ENCODE peak calls at places on chromosomes 2 and 18, in six cellular contexts. D is thoracic aorta; V is stimulated activated CD8-positive, alpha-beta memory T cell treated with anti-CD3 and anti-CD28 coated beads, Interleukin-7, amount 100 ng/mL, for 1 hour; S is bronchial epithelial cell; N is lower lobe of right lung; Y is NAMALWA. U is an unnamed sample.

GRCh38 chr2:29113891-29114321 is 1.3 kb upstream of the CLIP4 start:
- DNase-seq in D (no peak), V (no peak), S (peak), N (peak), Y (no peak), U (no peak)

GRCh38 chr2:150520887-150521664 is 33.6 kb upstream of the RND3 start:
- DNase-seq in D (no peak), V (no peak), S (peak), N (no peak), Y (no peak), U (no peak)

GRCh38 chr2:46977266-46977665 is 61.7 kb upstream of the MCFD2 start:
- DNase-seq in D (no peak), V (no peak), S (no peak), N (no peak), Y (no peak), U (no peak)

GRCh38 chr18:3758531-3758930 is 308.6 kb downstream of the TGIF1 start:
- DNase-seq in D (no peak), V (no peak), S (peak), N (no peak), Y (no peak), U (no peak)

GRCh38 chr2:191625016-191625415 is 52.9 kb upstream of the NABP1 start:
- DNase-seq in D (no peak), V (peak), S (no peak), N (peak), Y (peak), U (no peak)

GRCh38 chr18:31244737-31245432 is 73.1 kb upstream of the DSG1 start:
- DNase-seq in D (no peak), V (no peak), S (peak), N (no peak), Y (no peak), U (no peak)

GRCh38 chr18:77160515-77160914 is 27.9 kb upstream of the MBP start:
- DNase-seq in D (no peak), V (no peak), S (no peak), N (no peak), Y (no peak), U (no peak)

GRCh38 chr2:216807861-216808272 is 52.0 kb downstream of the TNP1 start:
- DNase-seq in D (no peak), V (no peak), S (peak), N (peak), Y (no peak), U (no peak)

GRCh38 chr2:56130463-56131070 is 53.2 kb upstream of the CCDC85A start:
- DNase-seq in D (no peak), V (no peak), S (peak), N (no peak), Y (peak), U (no peak)

GRCh38 chr2:228181098-228182019 is at the start of gene SPHKAP:
- DNase-seq in D (no peak), V (no peak), S (no peak), N (no peak), Y (no peak), U (no peak)

GRCh38 chr18:63947051-63947790 is 1.9 kb upstream of the HMSD start:
- DNase-seq in D (no peak), V (no peak), S (peak), N (no peak), Y (no peak), U (no peak)

GRCh38 chr2:74512744-74513604 is 1.3 kb upstream of the TLX2 start:
- DNase-seq in D (no peak), V (no peak), S (no peak), N (no peak), Y (no peak), U (no peak)

GRCh38 chr18:26700728-26701127 is 152.4 kb upstream of the KCTD1 start:
- DNase-seq in D (no peak), V (no peak), S (no peak), N (no peak), Y (no peak), U (no peak)

GRCh38 chr2:77604953-77605947 is 83.1 kb upstream of the LRRTM4 start:
- DNase-seq in D (no peak), V (no peak), S (no peak), N (no peak), Y (no peak), U (no peak)